ENCODE peak calls at places on chromosome 1, in ten cellular contexts. Z is NCI-H2081 treated with DMSO at 0.1 percent for 48 hours, E is GM03348, W is T-helper 1 cell, H is NCI-H446 treated with DMSO at 0.1 percent for 48 hours, A is NB4, M is memory B cell, N is T-helper 17 cell, I is aorta, D is foreskin fibroblast. F is an unnamed sample.
A peak's percentile ranks its signal among the peaks of the same experiment; 100 is the strongest.

GRCh38 chr1:168637350-168637991 is 61.1 kb downstream of the XCL1 start:
- DNase-seq in M (no peak), A (peak; percentile 61), N (no peak), H (peak; percentile 11), Z (peak; percentile 53), E (no peak), D (peak; percentile 42), W (peak; percentile 26), I (no peak), F (no peak)

GRCh38 chr1:36560177-36560576 is 77.5 kb upstream of the CSF3R start:
- DNase-seq in A (no peak), H (no peak), Z (no peak), W (no peak), M (no peak), N (no peak), E (no peak), D (no peak), I (no peak), F (no peak)

GRCh38 chr1:221783437-221783836 is 41.5 kb upstream of the DUSP10 start:
- DNase-seq in E (no peak), A (no peak), W (peak; percentile 36), H (no peak), Z (no peak), M (no peak), N (no peak), D (no peak), I (no peak), F (no peak)

GRCh38 chr1:223771814-223772770 is 59.8 kb downstream of the CAPN2 start:
- DNase-seq in A (peak; percentile 28), N (no peak), E (peak; percentile 75), W (peak; percentile 8), D (peak; percentile 87), M (no peak), I (peak; percentile 79), Z (no peak), H (no peak), F (no peak)

GRCh38 chr1:166507347-166507746 is 331.9 kb upstream of the POGK start:
- DNase-seq in W (no peak), H (no peak), Z (no peak), M (no peak), I (no peak), N (no peak), E (no peak), D (no peak), A (no peak), F (no peak)

GRCh38 chr1:89043940-89044339 is 21.1 kb downstream of the GBP1 start:
- DNase-seq in M (no peak), D (no peak), A (no peak), Z (no peak), W (no peak), H (no peak), I (no peak), E (no peak), N (no peak), F (no peak)

GRCh38 chr1:242242983-242243382 is 244.1 kb upstream of the MAP1LC3C start:
- DNase-seq in Z (peak; percentile 10), W (no peak), N (no peak), M (no peak), E (no peak), I (no peak), H (peak; percentile 98), A (no peak), D (no peak), F (no peak)

GRCh38 chr1:219883400-219884332 is 44.7 kb downstream of the SLC30A10 start:
- DNase-seq in Z (no peak), N (no peak), W (no peak), D (no peak), E (no peak), H (no peak), I (no peak), A (no peak), M (no peak), F (no peak)

GRCh38 chr1:196910208-196910607 is 22.4 kb downstream of the CFHR4 start:
- DNase-seq in H (peak; percentile 3), D (peak; percentile 3), W (no peak), N (no peak), Z (no peak), M (no peak), I (no peak), E (no peak), A (no peak), F (no peak)

GRCh38 chr1:235652364-235652763 is 2.8 kb upstream of the GNG4 start:
- DNase-seq in I (no peak), D (no peak), A (no peak), W (no peak), E (no peak), H (no peak), Z (no peak), N (no peak), M (no peak), F (no peak)

GRCh38 chr1:61215676-61216289 is 133.4 kb downstream of the NFIA start:
- DNase-seq in Z (no peak), A (no peak), W (no peak), I (no peak), E (no peak), D (no peak), N (no peak), H (no peak), M (no peak), F (no peak)

GRCh38 chr1:231465051-231465450 is 43.0 kb upstream of the EGLN1 start:
- DNase-seq in N (no peak), E (no peak), D (no peak), Z (no peak), H (no peak), I (no peak), W (peak; percentile 65), A (no peak), M (no peak), F (no peak)

GRCh38 chr1:37394574-37395464 is 79.6 kb upstream of the ZC3H12A start:
- DNase-seq in H (no peak), E (no peak), M (no peak), N (no peak), W (no peak), I (no peak), D (no peak), Z (no peak), A (no peak), F (no peak)

GRCh38 chr1:182278144-182279054 is 113.2 kb downstream of the GLUL start:
- DNase-seq in A (no peak), M (no peak), E (no peak), Z (no peak), N (no peak), W (no peak), H (no peak), I (no peak), D (peak; percentile 38), F (no peak)

GRCh38 chr1:162081316-162081715 is 11.8 kb downstream of the NOS1AP start:
- DNase-seq in N (no peak), Z (no peak), D (no peak), E (no peak), I (peak; percentile 51), H (no peak), A (no peak), M (no peak), W (no peak), F (no peak)

GRCh38 chr1:47771766-47772165 is 225.4 kb downstream of the TRABD2B start:
- DNase-seq in Z (no peak), M (no peak), I (no peak), D (no peak), H (no peak), A (no peak), W (no peak), E (no peak), N (no peak), F (no peak)

GRCh38 chr1:244603498-244603897 is 49.4 kb upstream of the DESI2 start:
- DNase-seq in D (peak; percentile 63), W (peak; percentile 29), E (peak; percentile 52), H (peak; percentile 41), M (peak; percentile 13), N (no peak), Z (no peak), A (peak; percentile 44), I (no peak), F (no peak)

GRCh38 chr1:241503444-241503843 is 16.1 kb downstream of the FH start:
- DNase-seq in I (no peak), M (no peak), D (no peak), Z (no peak), H (no peak), A (no peak), W (no peak), N (no peak), E (no peak), F (no peak)

GRCh38 chr1:206014591-206014990 is 9.1 kb downstream of the CTSE start:
- DNase-seq in M (no peak), I (no peak), Z (no peak), D (no peak), E (no peak), A (no peak), N (no peak), H (no peak), W (no peak), F (no peak)

GRCh38 chr1:8376358-8376840 is 58.5 kb downstream of the SLC45A1 start:
- DNase-seq in A (no peak), E (no peak), I (no peak), H (no peak), D (no peak), W (no peak), N (no peak), Z (no peak), M (no peak), F (no peak)

GRCh38 chr1:173002891-173003582 is 47.7 kb downstream of the TNFSF18 start:
- DNase-seq in E (peak; percentile 24), A (no peak), M (no peak), H (no peak), D (peak; percentile 91), N (no peak), I (peak; percentile 55), Z (no peak), W (no peak), F (no peak)

GRCh38 chr1:231334079-231334666 is 3.5 kb downstream of the EXOC8 start:
- DNase-seq in I (no peak), E (no peak), D (no peak), W (no peak), N (no peak), Z (no peak), A (no peak), M (no peak), H (no peak), F (no peak)

GRCh38 chr1:6019166-6019845 is 26.4 kb upstream of the KCNAB2 start:
- DNase-seq in W (no peak), H (no peak), M (no peak), Z (no peak), D (no peak), E (no peak), A (no peak), N (no peak), I (no peak), F (no peak)

GRCh38 chr1:214415131-214415530 is 134.2 kb downstream of the SMYD2 start:
- DNase-seq in W (no peak), I (no peak), M (no peak), D (no peak), N (no peak), Z (no peak), E (no peak), A (no peak), H (no peak), F (no peak)

GRCh38 chr1:150362721-150363425 is 1.1 kb upstream of the RPRD2 start:
- DNase-seq in N (no peak), W (no peak), M (no peak), H (no peak), A (no peak), Z (no peak), I (no peak), D (peak; percentile 25), E (no peak), F (no peak)

GRCh38 chr1:91781371-91781825 is 104.6 kb downstream of the TGFBR3 start:
- DNase-seq in A (no peak), M (no peak), N (no peak), W (no peak), Z (no peak), I (no peak), E (peak; percentile 60), H (no peak), D (peak; percentile 94), F (no peak)

GRCh38 chr1:18217398-18218043 is 109.9 kb downstream of the IGSF21 start:
- DNase-seq in N (no peak), W (no peak), D (no peak), I (peak; percentile 56), E (peak; percentile 24), Z (no peak), M (no peak), H (peak; percentile 54), A (peak; percentile 46), F (no peak)

F was measured in activated T-helper 2 cell treated with anti-CD3 and anti-CD28 coated beads, Interferon-gamma antibody, Interleukin-2, Interleukin-4, amounts not matched to agents 10 μg/mL and 5 μg/mL and 100 μg/mL, durations not matched to agents 14 hours and 24 hours and 36 hours.